ENCODE peak calls at places on chromosomes 13 and 19, in four cellular contexts. Y is PC-3, X is stomach, T is adrenal gland. B is an unnamed sample. For H3K36me3, the result is how much of the 10 kb centered on the place peaks cover.

GRCh38 chr13:20721454-20722357 is 18.2 kb downstream of the IL17D start:
- DNase-seq in Y (peak), X (peak), T (peak), B (peak)

GRCh38 chr13:20709369-20709768 is 5.9 kb downstream of the IL17D start:
- DNase-seq in Y (no peak), X (no peak), T (no peak), B (no peak)

GRCh38 chr13:62040806-62041205 is 625.2 kb upstream of the PCDH20 start:
- DNase-seq in Y (no peak), X (no peak), T (no peak), B (no peak)

GRCh38 chr13:24861617-24862362 is 97.8 kb downstream of the RNF17 start:
- DNase-seq in Y (no peak), X (no peak), T (no peak), B (no peak)

GRCh38 chr13:88908896-88909535 is 1237.8 kb downstream of the SLITRK5 start:
- DNase-seq in Y (no peak), X (no peak), T (no peak), B (peak)

GRCh38 chr13:24225930-24226329 is 65.4 kb downstream of the SPATA13 start:
- DNase-seq in Y (no peak), X (no peak), T (no peak), B (no peak)

GRCh38 chr19:54191671-54192453 is 754 bp downstream of the TSEN34 start:
- DNase-seq in Y (no peak), X (no peak), T (no peak), B (no peak)

GRCh38 chr13:44354322-44354721 is 19.3 kb upstream of the SERP2 start:
- DNase-seq in Y (no peak), X (no peak), T (no peak), B (no peak)

GRCh38 chr13:110676057-110676510 is 29.8 kb downstream of the CARS2 start:
- DNase-seq in Y (no peak), X (no peak), T (peak), B (no peak)

GRCh38 chr19:17549088-17549740 is 6.2 kb upstream of the COLGALT1 start:
- DNase-seq in Y (no peak), X (no peak), T (no peak), B (no peak)

GRCh38 chr19:30854661-30855060 is 482.5 kb downstream of the ZNF536 start:
- DNase-seq in Y (no peak), X (no peak), T (peak), B (no peak)

GRCh38 chr19:18883530-18884304 is 12.2 kb downstream of the CERS1 start:
- DNase-seq in Y (no peak), X (no peak), T (no peak), B (no peak)

GRCh38 chr13:99830931-99831330 is 140.6 kb downstream of the ZIC5 start:
- DNase-seq in Y (no peak), X (no peak), T (no peak), B (no peak)

GRCh38 chr19:12938536-12939291 is at the start of gene CALR:
- DNase-seq in Y (peak), X (no peak), T (no peak), B (no peak)

GRCh38 chr13:40208517-40208916 is 457.9 kb downstream of the FOXO1 start:
- DNase-seq in Y (no peak), X (no peak), T (no peak), B (no peak)

GRCh38 chr19:7515471-7516226 is at the start of gene ZNF358:
- DNase-seq in Y (peak), X (peak), T (peak), B (no peak)

GRCh38 chr13:49323344-49323743 is 75.6 kb downstream of the CDADC1 start:
- DNase-seq in Y (no peak), X (no peak), T (no peak), B (no peak)
- H3K4me3 ChIP-seq in Y (no peak), X (no peak), T (no peak), B (no peak)

GRCh38 chr19:55305983-55306562 is 19.1 kb downstream of the TMEM150B start:
- DNase-seq in Y (peak), X (no peak), T (peak), B (no peak)

GRCh38 chr19:55303477-55303876 is 19.7 kb downstream of the BRSK1 start:
- DNase-seq in Y (no peak), X (no peak), T (no peak), B (no peak)

GRCh38 chr19:55305491-55305890 is 19.6 kb downstream of the TMEM150B start:
- DNase-seq in Y (peak), X (peak), T (peak), B (peak)

GRCh38 chr19:55304279-55304978 is 20.6 kb downstream of the BRSK1 start:
- DNase-seq in Y (peak), X (peak), T (peak), B (peak)

GRCh38 chr19:55304980-55305379 is 20.2 kb downstream of the TMEM150B start:
- DNase-seq in Y (no peak), X (no peak), T (no peak), B (no peak)
- H3K36me3 ChIP-seq in Y (under half), X (half or more), T (under half), B (under half)

GRCh38 chr13:22880756-22881701 is 299.8 kb upstream of the SGCG start:
- DNase-seq in Y (no peak), X (no peak), T (no peak), B (no peak)

GRCh38 chr13:22883262-22883840 is 297.4 kb upstream of the SGCG start:
- DNase-seq in Y (no peak), X (no peak), T (no peak), B (no peak)

GRCh38 chr13:22883961-22884360 is 296.8 kb upstream of the SGCG start:
- DNase-seq in Y (no peak), X (no peak), T (no peak), B (no peak)
- H3K4me3 ChIP-seq in Y (no peak), X (no peak), T (no peak), B (no peak)

GRCh38 chr19:1814833-1815604 is 2.9 kb upstream of the ATP8B3 start:
- DNase-seq in Y (no peak), X (no peak), T (no peak), B (no peak)
- H3K36me3 ChIP-seq in Y (under half), X (half or more), T (half or more), B (under half)

GRCh38 chr13:36551445-36551844 is 119.2 kb downstream of the CCNA1 start:
- DNase-seq in Y (no peak), X (no peak), T (no peak), B (no peak)
- H3K4me3 ChIP-seq in Y (no peak), X (no peak), T (no peak), B (no peak)

GRCh38 chr13:19618925-19619324 is 14.5 kb upstream of the MPHOSPH8 start:
- DNase-seq in Y (peak), X (no peak), T (no peak), B (peak)
- H3K36me3 ChIP-seq in Y (under half), X (under half), T (under half), B (under half)

DNA sequence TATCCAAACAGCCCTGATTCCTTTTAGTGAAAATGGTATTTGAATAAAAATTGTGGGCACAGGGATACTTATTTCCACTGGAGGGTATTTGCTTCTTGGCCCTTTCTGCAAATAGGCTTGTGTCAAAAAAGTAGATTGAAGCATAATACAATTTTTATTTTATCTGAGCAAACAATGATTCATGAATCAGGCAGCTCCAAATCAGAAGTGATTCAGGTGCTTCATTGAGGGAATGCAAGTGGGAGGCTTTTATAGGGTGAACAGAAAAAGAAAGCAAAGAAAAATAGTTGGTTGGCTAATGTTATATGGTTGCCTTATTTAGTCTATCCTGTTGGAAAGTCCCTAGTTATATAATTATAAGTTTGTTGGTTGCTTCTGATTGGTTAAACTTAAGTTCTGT is 117.9 kb downstream of the ITGBL1 start:
- DNase-seq in Y (peak), X (no peak), T (no peak), B (peak)
- H3K4me3 ChIP-seq in Y (peak), X (no peak), T (no peak), B (no peak)

B was measured in bronchial epithelial cell.